ENCODE peak calls at places on chromosomes 12 and 14, in five cellular contexts. W, D, M, V and U are unnamed samples.

GRCh38 chr12:116434155-116435065 is 124.8 kb upstream of the MAP1LC3B2 start:
- DNase-seq in W (peak), D (no peak), M (peak), V (peak), U (peak)

GRCh38 chr14:20419404-20419803 is 6.1 kb upstream of the TEP1 start:
- DNase-seq in W (no peak), D (no peak), M (peak), V (no peak), U (no peak)

GRCh38 chr14:28768549-28768870 is 1.9 kb downstream of the FOXG1 start:
- DNase-seq in W (no peak), D (no peak), M (no peak), V (no peak), U (no peak)

GRCh38 chr14:86781111-86781510 is 1211.9 kb downstream of the GALC start:
- DNase-seq in W (no peak), D (no peak), M (peak), V (no peak), U (no peak)

GRCh38 chr12:87406926-87407325 is 622.3 kb downstream of the C12orf50 start:
- DNase-seq in W (no peak), D (no peak), M (no peak), V (no peak), U (no peak)

GRCh38 chr12:85955127-85955526 is 81.0 kb downstream of the NTS start:
- DNase-seq in W (peak), D (no peak), M (peak), V (no peak), U (peak)

GRCh38 chr12:120242275-120242799 is 23.2 kb downstream of the PXN start:
- DNase-seq in W (no peak), D (no peak), M (no peak), V (no peak), U (no peak)

GRCh38 chr12:6074979-6075585 is 49.4 kb downstream of the VWF start:
- DNase-seq in W (peak), D (no peak), M (no peak), V (peak), U (peak)

GRCh38 chr14:95025218-95025617 is 132.1 kb downstream of the DICER1 start:
- DNase-seq in W (peak), D (no peak), M (no peak), V (no peak), U (no peak)

GRCh38 chr14:96400495-96400894 is 8.6 kb downstream of the AK7 start:
- DNase-seq in W (no peak), D (no peak), M (no peak), V (no peak), U (no peak)

GRCh38 chr12:59780605-59781135 is 184.8 kb downstream of the SLC16A7 start:
- DNase-seq in W (peak), D (peak), M (peak), V (peak), U (peak)

GRCh38 chr14:72305555-72305954 is 373.3 kb downstream of the RGS6 start:
- DNase-seq in W (no peak), D (no peak), M (no peak), V (no peak), U (no peak)

GRCh38 chr12:74963867-74964331 is 245.7 kb downstream of the KCNC2 start:
- DNase-seq in W (no peak), D (no peak), M (no peak), V (no peak), U (no peak)

GRCh38 chr14:63853831-63854293 is 1.1 kb downstream of the SYNE2 start:
- DNase-seq in W (peak), D (peak), M (peak), V (peak), U (peak)

GRCh38 chr12:62758216-62758615 is 176.7 kb downstream of the PPM1H start:
- DNase-seq in W (no peak), D (no peak), M (peak), V (no peak), U (no peak)

GRCh38 chr14:60349663-60350365 is 100.8 kb downstream of the PPM1A start:
- DNase-seq in W (peak), D (peak), M (peak), V (peak), U (peak)

GRCh38 chr14:29236401-29236800 is 469.8 kb downstream of the FOXG1 start:
- DNase-seq in W (peak), D (no peak), M (no peak), V (no peak), U (no peak)

GRCh38 chr14:52563120-52563519 is 10.5 kb downstream of the GPR137C start:
- DNase-seq in W (peak), D (no peak), M (peak), V (no peak), U (no peak)

GRCh38 chr12:61993734-61994345 is 266.4 kb upstream of the USP15 start:
- DNase-seq in W (peak), D (peak), M (peak), V (peak), U (peak)

GRCh38 chr14:51277753-51278415 is 37.8 kb downstream of the TMX1 start:
- DNase-seq in W (no peak), D (no peak), M (no peak), V (no peak), U (no peak)

GRCh38 chr14:34733245-34733644 is 18.9 kb upstream of the CFL2 start:
- DNase-seq in W (peak), D (no peak), M (peak), V (no peak), U (no peak)

GRCh38 chr14:90531497-90531896 is 134.7 kb downstream of the CALM1 start:
- DNase-seq in W (no peak), D (no peak), M (no peak), V (no peak), U (no peak)

GRCh38 chr14:100440758-100441203 is 117.6 kb downstream of the SLC25A47 start:
- DNase-seq in W (peak), D (no peak), M (no peak), V (no peak), U (no peak)

GRCh38 chr12:90854136-90854689 is 100.8 kb downstream of the CCER1 start:
- DNase-seq in W (peak), D (peak), M (peak), V (peak), U (peak)

GRCh38 chr12:51631591-51631990 is 40.6 kb downstream of the SCN8A start:
- DNase-seq in W (peak), D (no peak), M (peak), V (no peak), U (no peak)

GRCh38 chr12:44155349-44155748 is 319.5 kb downstream of the TMEM117 start:
- DNase-seq in W (no peak), D (no peak), M (no peak), V (no peak), U (no peak)

GRCh38 chr14:105058521-105059034 is 6.7 kb downstream of the GPR132 start:
- DNase-seq in W (no peak), D (no peak), M (no peak), V (no peak), U (no peak)

GRCh38 chr14:101470266-101470665 is 91.0 kb upstream of the DIO3 start:
- DNase-seq in W (no peak), D (no peak), M (no peak), V (no peak), U (no peak)

GRCh38 chr12:104638760-104639319 is 182.1 kb downstream of the CHST11 start:
- DNase-seq in W (no peak), D (no peak), M (no peak), V (no peak), U (no peak)

GRCh38 chr14:95979339-95980042 is 59.7 kb upstream of the C14orf132 start:
- DNase-seq in W (peak), D (peak), M (no peak), V (peak), U (peak)

GRCh38 chr12:58633479-58633878 is 286.8 kb downstream of the LRIG3 start:
- DNase-seq in W (peak), D (no peak), M (peak), V (no peak), U (no peak)

GRCh38 chr12:15525414-15525813 is 203.1 kb downstream of the PTPRO start:
- DNase-seq in W (no peak), D (no peak), M (no peak), V (no peak), U (no peak)

GRCh38 chr12:15526033-15526432 is 203.7 kb downstream of the PTPRO start:
- DNase-seq in W (no peak), D (peak), M (no peak), V (no peak), U (peak)

GRCh38 chr12:15520844-15521243 is 198.5 kb downstream of the PTPRO start:
- DNase-seq in W (no peak), D (no peak), M (no peak), V (no peak), U (no peak)

GRCh38 chr12:15520083-15520482 is 197.8 kb downstream of the PTPRO start:
- DNase-seq in W (no peak), D (no peak), M (no peak), V (peak), U (peak)

GRCh38 chr12:15522574-15523187 is 200.4 kb downstream of the PTPRO start:
- DNase-seq in W (peak), D (peak), M (peak), V (peak), U (peak)
- TF ChIP-seq EZH2phosphoT487 in W (no peak), D (no peak), M (no peak), V (no peak), U (no peak)

GRCh38 chr12:33560653-33561208 is 121.1 kb upstream of the SYT10 start:
- DNase-seq in W (no peak), D (no peak), M (peak), V (no peak), U (peak)

GRCh38 chr12:33562401-33562800 is 122.8 kb upstream of the SYT10 start:
- DNase-seq in W (no peak), D (no peak), M (no peak), V (no peak), U (no peak)

DNA sequence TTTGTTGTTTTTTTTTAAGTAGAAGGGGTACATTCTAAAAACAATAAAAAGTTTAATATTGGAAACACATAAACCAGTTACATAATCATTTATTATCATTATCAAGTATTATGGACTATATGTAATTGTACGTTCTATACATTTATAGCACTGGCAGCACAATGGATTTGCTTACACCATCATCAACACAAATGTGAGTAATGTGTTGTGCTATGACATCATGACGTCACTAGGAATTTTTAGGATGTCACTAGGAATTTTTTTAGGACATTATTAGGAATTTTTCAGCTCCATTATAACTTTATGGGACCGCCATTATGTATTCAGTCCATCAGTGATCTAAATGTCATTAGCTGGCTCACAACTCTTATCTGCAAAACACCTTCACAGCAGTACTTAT is 126.8 kb upstream of the SYT10 start:
- DNase-seq in W (no peak), D (no peak), M (no peak), V (no peak), U (no peak)
- TF ChIP-seq EZH2phosphoT487 in W (no peak), D (no peak), M (no peak), V (no peak), U (no peak)

DNA sequence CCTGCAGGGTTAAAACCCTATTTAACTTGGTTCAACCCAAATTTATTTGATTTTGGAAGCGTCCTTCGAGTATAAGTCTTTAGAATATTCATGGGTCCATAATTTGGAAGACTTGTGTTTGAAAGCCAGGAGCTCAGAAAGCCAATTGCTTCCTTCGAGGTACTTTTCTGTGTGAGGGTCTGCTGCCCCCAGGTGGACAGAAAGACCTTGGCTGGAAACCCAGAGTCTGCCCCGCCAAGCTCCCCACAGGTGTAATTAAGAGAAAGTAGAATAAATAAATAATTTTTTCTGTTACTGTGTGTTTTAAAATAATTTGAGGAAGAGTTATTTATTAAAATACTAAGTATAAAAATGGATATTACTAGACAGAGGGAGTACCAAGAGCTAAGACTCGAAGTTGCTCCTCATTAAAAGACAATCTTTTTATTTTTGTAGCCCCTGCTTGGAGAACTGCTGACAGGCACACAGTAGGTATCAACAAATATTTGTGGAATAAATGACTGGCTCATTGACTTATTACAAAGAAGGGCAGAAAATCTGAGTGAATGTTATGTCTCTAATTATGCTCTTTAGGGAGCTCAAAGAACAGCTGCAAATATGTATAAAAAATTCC is 105.8 kb downstream of the PAH start:
- DNase-seq in W (peak), D (peak), M (peak), V (peak), U (peak)
- TF ChIP-seq EZH2phosphoT487 in W (no peak), D (no peak), M (no peak), V (no peak), U (no peak)

GRCh38 chr14:92958373-92959188 is 35.6 kb downstream of the CHGA start:
- DNase-seq in W (no peak), D (no peak), M (no peak), V (no peak), U (no peak)
- TF ChIP-seq EZH2phosphoT487 in W (no peak), D (no peak), M (no peak), V (no peak), U (no peak)

GRCh38 chr12:94563261-94563660 is 87.1 kb downstream of the TMCC3 start:
- DNase-seq in W (no peak), D (no peak), M (no peak), V (no peak), U (no peak)

GRCh38 chr12:94565683-94566082 is 84.7 kb downstream of the TMCC3 start:
- DNase-seq in W (no peak), D (no peak), M (no peak), V (no peak), U (no peak)

GRCh38 chr12:94560416-94561221 is 89.7 kb downstream of the TMCC3 start:
- DNase-seq in W (peak), D (peak), M (peak), V (peak), U (peak)

GRCh38 chr12:94558612-94559011 is 91.7 kb downstream of the TMCC3 start:
- DNase-seq in W (no peak), D (no peak), M (no peak), V (no peak), U (no peak)

GRCh38 chr12:94561943-94562411 is 88.4 kb downstream of the TMCC3 start:
- DNase-seq in W (no peak), D (peak), M (peak), V (no peak), U (no peak)
- TF ChIP-seq EZH2phosphoT487 in W (no peak), D (no peak), M (no peak), V (no peak), U (no peak)

GRCh38 chr12:113039911-113040425 is 16.6 kb upstream of the DTX1 start:
- DNase-seq in W (no peak), D (no peak), M (peak), V (no peak), U (no peak)
- TF ChIP-seq EZH2phosphoT487 in W (no peak), D (no peak), M (no peak), V (no peak), U (no peak)

GRCh38 chr14:98622208-98623051 is 649.6 kb downstream of the BCL11B start:
- DNase-seq in W (no peak), D (no peak), M (peak), V (no peak), U (no peak)
- TF ChIP-seq EZH2phosphoT487 in W (no peak), D (no peak), M (no peak), V (no peak), U (no peak)

GRCh38 chr12:106894774-106895173 is 60.9 kb upstream of the TMEM263 start:
- DNase-seq in W (no peak), D (no peak), M (peak), V (no peak), U (no peak)

GRCh38 chr12:106896603-106897002 is 59.1 kb upstream of the TMEM263 start:
- DNase-seq in W (no peak), D (no peak), M (no peak), V (no peak), U (no peak)

GRCh38 chr12:106892075-106892474 is 63.6 kb upstream of the TMEM263 start:
- DNase-seq in W (no peak), D (no peak), M (peak), V (no peak), U (no peak)

GRCh38 chr12:106889950-106890626 is 65.6 kb upstream of the TMEM263 start:
- DNase-seq in W (no peak), D (no peak), M (no peak), V (no peak), U (no peak)

GRCh38 chr12:106893451-106893850 is 62.3 kb upstream of the TMEM263 start:
- DNase-seq in W (no peak), D (no peak), M (peak), V (no peak), U (no peak)
- TF ChIP-seq EZH2phosphoT487 in W (no peak), D (no peak), M (no peak), V (no peak), U (no peak)

GRCh38 chr12:88553941-88554658 is 26.2 kb downstream of the KITLG start:
- DNase-seq in W (peak), D (no peak), M (peak), V (peak), U (no peak)
- TF ChIP-seq EZH2phosphoT487 in W (no peak), D (no peak), M (no peak), V (no peak), U (no peak)